ENCODE peak calls at places on chromosomes 1 and 21, in four cellular contexts. B, H, F and J are unnamed samples.

GRCh38 chr1:226656601-226657277 is 82.3 kb downstream of the ITPKB start:
- DNase-seq in B (no peak), H (no peak), F (no peak), J (no peak)

GRCh38 chr1:174996474-174996873 is 3.3 kb upstream of the CACYBP start:
- DNase-seq in B (no peak), H (no peak), F (no peak), J (no peak)

GRCh38 chr1:226814751-226815496 is 55.5 kb upstream of the PSEN2 start:
- DNase-seq in B (no peak), H (no peak), F (no peak), J (no peak)

GRCh38 chr1:203278087-203278884 is 27.0 kb upstream of the BTG2 start:
- DNase-seq in B (no peak), H (no peak), F (peak), J (no peak)

GRCh38 chr1:34744851-34745250 is 10.0 kb upstream of the GJB5 start:
- DNase-seq in B (no peak), H (no peak), F (no peak), J (no peak)

GRCh38 chr1:1842360-1843146 is 48.3 kb downstream of the GNB1 start:
- DNase-seq in B (no peak), H (no peak), F (no peak), J (no peak)

GRCh38 chr1:45722809-45723208 is 27.6 kb downstream of the IPP start:
- DNase-seq in B (no peak), H (no peak), F (no peak), J (no peak)

GRCh38 chr1:178310685-178311105 is 186.1 kb downstream of the CLEC20A start:
- DNase-seq in B (no peak), H (peak), F (peak), J (peak)

GRCh38 chr21:43372663-43373386 is 54.1 kb downstream of the SIK1 start:
- DNase-seq in B (no peak), H (no peak), F (no peak), J (no peak)

GRCh38 chr1:247290576-247290975 is 34.7 kb downstream of the VN1R5 start:
- DNase-seq in B (no peak), H (no peak), F (no peak), J (no peak)

GRCh38 chr1:241789061-241789460 is 58.9 kb upstream of the EXO1 start:
- DNase-seq in B (no peak), H (no peak), F (no peak), J (no peak)

GRCh38 chr1:158045639-158046038 is 52.2 kb downstream of the KIRREL1 start:
- DNase-seq in B (no peak), H (no peak), F (no peak), J (no peak)

GRCh38 chr1:78304766-78305165 is 186.0 kb upstream of the PTGFR start:
- DNase-seq in B (no peak), H (no peak), F (no peak), J (no peak)

GRCh38 chr1:116817582-116818064 is 63.4 kb downstream of the CD2 start:
- DNase-seq in B (peak), H (peak), F (peak), J (peak)

GRCh38 chr1:154712166-154712838 is 104.3 kb upstream of the ADAR start:
- DNase-seq in B (no peak), H (no peak), F (no peak), J (no peak)

GRCh38 chr1:5747428-5748285 is 244.6 kb downstream of the NPHP4 start:
- DNase-seq in B (no peak), H (no peak), F (no peak), J (no peak)

GRCh38 chr1:240609527-240610060 is 2.4 kb downstream of the GREM2 start:
- DNase-seq in B (no peak), H (no peak), F (no peak), J (no peak)

GRCh38 chr21:41636636-41637625 is 129.0 kb upstream of the TMPRSS2 start:
- DNase-seq in B (no peak), H (no peak), F (no peak), J (no peak)

GRCh38 chr1:169089776-169090175 is 16.7 kb upstream of the ATP1B1 start:
- DNase-seq in B (no peak), H (no peak), F (no peak), J (no peak)

GRCh38 chr21:42362700-42363099 is 3.6 kb downstream of the TFF1 start:
- DNase-seq in B (no peak), H (no peak), F (no peak), J (no peak)

GRCh38 chr1:78607944-78608343 is 12.3 kb upstream of the IFI44L start:
- DNase-seq in B (no peak), H (peak), F (no peak), J (no peak)

GRCh38 chr1:87556326-87556725 is 227.6 kb downstream of the LMO4 start:
- DNase-seq in B (no peak), H (no peak), F (no peak), J (no peak)

GRCh38 chr1:84753516-84754375 is 63.5 kb upstream of the SSX2IP start:
- DNase-seq in B (peak), H (peak), F (peak), J (peak)

GRCh38 chr21:26405071-26405470 is 168.0 kb downstream of the CYYR1 start:
- DNase-seq in B (no peak), H (no peak), F (no peak), J (no peak)

GRCh38 chr21:41283211-41283818 is 33.3 kb upstream of the FAM3B start:
- DNase-seq in B (peak), H (peak), F (peak), J (peak)

GRCh38 chr21:38806153-38806941 is 618 bp downstream of the ETS2 start:
- DNase-seq in B (peak), H (no peak), F (no peak), J (no peak)

GRCh38 chr1:35808376-35809155 is 750 bp downstream of the AGO4 start:
- DNase-seq in B (peak), H (peak), F (peak), J (peak)

GRCh38 chr1:150154143-150154542 is 4.4 kb downstream of the PLEKHO1 start:
- DNase-seq in B (no peak), H (no peak), F (peak), J (no peak)

GRCh38 chr1:150152772-150153461 is 3.2 kb downstream of the PLEKHO1 start:
- DNase-seq in B (no peak), H (peak), F (no peak), J (peak)

GRCh38 chr1:150150511-150151021 is 850 bp downstream of the PLEKHO1 start:
- DNase-seq in B (peak), H (no peak), F (peak), J (peak)

GRCh38 chr1:150151291-150152181 is 1.8 kb downstream of the PLEKHO1 start:
- DNase-seq in B (no peak), H (no peak), F (no peak), J (no peak)

DNA sequence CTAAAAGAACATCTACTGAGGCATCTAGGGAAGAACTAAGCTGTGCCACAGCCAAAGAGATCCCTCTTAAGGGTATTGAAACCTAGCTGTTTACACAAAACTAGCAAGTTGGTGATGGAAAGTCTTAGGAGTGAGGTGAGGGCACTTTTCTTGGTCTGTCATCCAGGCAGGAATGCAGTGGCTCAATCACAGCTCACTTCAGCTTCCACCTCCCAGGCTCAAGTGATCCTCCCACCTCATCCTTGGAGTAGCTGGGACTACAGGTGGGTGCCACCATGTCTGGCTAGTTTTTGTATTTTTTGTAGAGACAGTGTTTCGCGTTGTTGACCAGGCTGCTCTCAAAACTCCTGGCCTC is 2.4 kb downstream of the PLEKHO1 start:
- DNase-seq in B (no peak), H (no peak), F (no peak), J (no peak)
- TF ChIP-seq ELF4 in B (no peak), H (no peak), F (no peak), J (no peak)

GRCh38 chr1:195903203-195903602 is 705.0 kb downstream of the KCNT2 start:
- DNase-seq in B (no peak), H (no peak), F (no peak), J (no peak)

GRCh38 chr1:195902779-195903178 is 705.5 kb downstream of the KCNT2 start:
- DNase-seq in B (no peak), H (no peak), F (no peak), J (no peak)

GRCh38 chr1:195897072-195897471 is 711.2 kb downstream of the KCNT2 start:
- DNase-seq in B (no peak), H (no peak), F (no peak), J (peak)

GRCh38 chr1:195898924-195899323 is 709.3 kb downstream of the KCNT2 start:
- DNase-seq in B (no peak), H (no peak), F (peak), J (no peak)

GRCh38 chr1:195899762-195900352 is 708.4 kb downstream of the KCNT2 start:
- DNase-seq in B (no peak), H (no peak), F (peak), J (no peak)
- TF ChIP-seq ELF4 in B (no peak), H (no peak), F (no peak), J (no peak)

GRCh38 chr1:29672416-29672815 is 436.1 kb downstream of the PTPRU start:
- DNase-seq in B (no peak), H (no peak), F (no peak), J (no peak)

GRCh38 chr1:29674625-29675326 is 438.5 kb downstream of the PTPRU start:
- DNase-seq in B (no peak), H (no peak), F (no peak), J (no peak)

GRCh38 chr1:29675481-29676263 is 439.4 kb downstream of the PTPRU start:
- DNase-seq in B (no peak), H (no peak), F (no peak), J (no peak)

GRCh38 chr1:29672955-29673507 is 436.7 kb downstream of the PTPRU start:
- DNase-seq in B (no peak), H (no peak), F (no peak), J (no peak)

GRCh38 chr1:29673669-29674624 is 437.6 kb downstream of the PTPRU start:
- DNase-seq in B (no peak), H (no peak), F (no peak), J (no peak)
- TF ChIP-seq ELF4 in B (no peak), H (no peak), F (no peak), J (no peak)

DNA sequence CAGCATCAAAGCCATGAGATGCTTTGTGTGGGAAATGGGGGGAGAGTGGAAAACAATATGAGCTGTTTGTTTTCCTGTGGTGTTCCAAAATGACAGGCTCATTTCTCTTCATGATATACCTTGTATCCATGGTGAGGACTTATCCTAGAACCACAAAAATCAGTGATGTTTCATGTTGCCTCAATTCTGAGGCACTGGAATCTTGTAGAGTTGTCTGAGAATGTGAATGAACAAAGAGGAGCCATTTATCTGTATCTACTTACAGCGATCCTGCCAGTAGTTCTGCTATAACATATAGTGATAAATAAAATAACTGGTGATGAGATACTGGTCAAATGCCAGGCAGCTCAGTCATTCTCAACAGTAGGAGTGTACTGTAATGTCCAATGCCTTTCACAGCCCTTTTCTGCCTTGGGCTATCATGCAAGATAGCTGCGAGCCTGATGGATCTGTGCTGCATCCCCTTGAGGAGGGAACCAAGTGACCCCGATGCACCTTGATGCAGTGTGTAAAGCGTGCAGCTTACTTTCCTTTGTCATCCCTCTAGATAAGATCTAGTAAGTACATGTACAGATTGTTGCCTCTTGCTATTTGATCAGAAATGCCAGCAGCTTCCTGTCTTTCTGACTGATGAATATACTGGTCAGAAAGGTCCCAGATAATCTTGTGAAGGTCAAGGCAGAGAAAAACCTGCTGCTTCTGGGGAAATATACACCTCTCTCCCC is 52.8 kb downstream of the SLC44A3 start:
- DNase-seq in B (no peak), H (no peak), F (no peak), J (no peak)
- TF ChIP-seq ELF4 in B (no peak), H (no peak), F (no peak), J (no peak)

GRCh38 chr1:55309786-55310516 is 94.8 kb upstream of the USP24 start:
- DNase-seq in B (no peak), H (no peak), F (no peak), J (no peak)
- TF ChIP-seq ELF4 in B (no peak), H (no peak), F (no peak), J (no peak)

GRCh38 chr1:38336308-38336707 is 289.7 kb upstream of the POU3F1 start:
- DNase-seq in B (no peak), H (no peak), F (no peak), J (no peak)
- TF ChIP-seq ELF4 in B (no peak), H (no peak), F (no peak), J (no peak)

DNA sequence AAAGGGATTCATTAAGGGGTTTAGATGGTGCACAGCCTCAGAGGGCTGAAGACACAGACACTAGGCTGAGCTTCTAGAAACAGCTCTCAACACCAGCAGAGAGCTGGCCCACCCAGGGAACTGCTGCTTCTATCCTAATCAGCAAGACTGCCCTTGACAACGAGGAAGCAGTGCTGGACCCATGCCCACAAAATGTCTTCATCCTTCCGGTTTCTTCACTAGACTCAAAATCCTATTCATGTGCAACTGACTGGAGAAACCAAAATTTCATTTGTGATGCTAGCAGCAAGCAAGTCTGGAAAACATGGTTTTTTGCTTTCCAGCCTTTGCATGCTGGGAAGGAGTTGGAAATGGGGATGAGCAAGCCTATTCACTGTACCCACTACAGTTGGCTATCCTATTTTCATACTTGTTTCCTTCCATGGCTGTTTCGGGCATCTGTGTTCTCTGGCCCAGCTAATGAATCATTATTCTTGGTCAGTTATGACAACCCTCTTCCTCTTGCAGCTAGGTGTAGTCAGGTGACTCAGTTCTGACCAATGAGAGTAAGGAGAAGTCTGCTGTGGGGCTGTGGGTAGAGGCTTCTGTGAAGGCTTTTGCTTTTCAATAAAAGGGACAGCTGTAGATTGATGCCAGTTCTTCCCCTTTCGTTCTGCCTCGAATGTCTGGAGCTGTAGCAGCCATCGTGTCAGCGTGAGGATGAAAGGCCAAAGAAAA is 14.6 kb upstream of the TMEM61 start:
- DNase-seq in B (no peak), H (no peak), F (peak), J (peak)
- TF ChIP-seq ELF4 in B (no peak), H (no peak), F (no peak), J (no peak)

GRCh38 chr1:97186381-97186780 is 464.8 kb downstream of the PTBP2 start:
- DNase-seq in B (peak), H (peak), F (no peak), J (no peak)
- TF ChIP-seq ELF4 in B (no peak), H (no peak), F (no peak), J (no peak)

DNA sequence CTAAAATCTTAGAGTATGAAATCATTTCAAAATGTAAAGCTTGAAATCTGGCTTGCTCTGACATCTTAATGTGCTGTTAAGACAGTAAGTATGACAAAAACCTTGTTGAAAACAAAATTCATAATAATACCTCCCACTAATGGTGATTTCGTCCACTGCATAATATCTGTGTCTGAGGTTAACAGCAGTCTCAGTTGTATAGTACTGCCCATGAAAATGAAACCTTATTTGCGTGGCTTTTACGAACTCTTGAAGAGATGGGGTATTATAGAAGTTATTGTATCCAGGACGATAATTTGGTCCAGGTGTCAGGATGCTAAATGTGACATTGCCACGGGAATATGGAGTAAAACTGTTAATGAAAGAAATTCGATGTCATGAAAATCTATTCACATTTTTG is 99.9 kb downstream of the USH2A start:
- DNase-seq in B (no peak), H (no peak), F (no peak), J (no peak)
- TF ChIP-seq ELF4 in B (no peak), H (no peak), F (no peak), J (no peak)

GRCh38 chr1:193589597-193590040 is 403.2 kb upstream of the B3GALT2 start:
- DNase-seq in B (no peak), H (no peak), F (no peak), J (no peak)
- TF ChIP-seq ELF4 in B (no peak), H (no peak), F (no peak), J (no peak)